ENCODE peak calls at places on chromosomes 7 and 10, in ten cellular contexts. One of them, this sample, is unnamed.
A peak's percentile ranks its signal among the peaks of the same experiment; 100 is the strongest.

GRCh38 chr10:95273393-95274312 is 17.1 kb downstream of the PDLIM1 start:
- DNase-seq in HCT116: no peak
- DNase-seq in mammary epithelial cell: peak; percentile 87
- DNase-seq in upper lobe of right lung: no peak
- DNase-seq in uterus: peak; percentile 84
- DNase-seq in epithelial cell of proximal tubule: peak; percentile 52
- DNase-seq in AG10803: peak; percentile 95
- DNase-seq in lung: no peak
- DNase-seq in cardiac fibroblast: peak; percentile 89
- DNase-seq in OCI-LY7: no peak
- DNase-seq in this sample: peak; percentile 84

GRCh38 chr10:104300002-104300735 is 31.2 kb downstream of the GSTO2 start:
- DNase-seq in cardiac fibroblast: peak; percentile 99
- DNase-seq in upper lobe of right lung: no peak
- DNase-seq in uterus: peak; percentile 78
- DNase-seq in HCT116: no peak
- DNase-seq in AG10803: peak; percentile 95
- DNase-seq in epithelial cell of proximal tubule: no peak
- DNase-seq in OCI-LY7: no peak
- DNase-seq in mammary epithelial cell: peak; percentile 74
- DNase-seq in lung: no peak
- DNase-seq in this sample: peak; percentile 97

GRCh38 chr7:103751476-103751875 is 238.0 kb downstream of the RELN start:
- DNase-seq in HCT116: no peak
- DNase-seq in upper lobe of right lung: no peak
- DNase-seq in lung: no peak
- DNase-seq in epithelial cell of proximal tubule: no peak
- DNase-seq in AG10803: no peak
- DNase-seq in uterus: no peak
- DNase-seq in mammary epithelial cell: peak; percentile 2
- DNase-seq in OCI-LY7: no peak
- DNase-seq in cardiac fibroblast: no peak
- DNase-seq in this sample: no peak

GRCh38 chr7:149043936-149044335 is 15.6 kb upstream of the PDIA4 start:
- DNase-seq in lung: no peak
- DNase-seq in uterus: no peak
- DNase-seq in mammary epithelial cell: no peak
- DNase-seq in AG10803: no peak
- DNase-seq in OCI-LY7: no peak
- DNase-seq in cardiac fibroblast: no peak
- DNase-seq in upper lobe of right lung: no peak
- DNase-seq in epithelial cell of proximal tubule: no peak
- DNase-seq in HCT116: no peak
- DNase-seq in this sample: no peak

GRCh38 chr7:99469381-99470065 is 3.2 kb upstream of the ZNF789 start:
- DNase-seq in OCI-LY7: no peak
- DNase-seq in cardiac fibroblast: no peak
- DNase-seq in AG10803: no peak
- DNase-seq in HCT116: no peak
- DNase-seq in epithelial cell of proximal tubule: no peak
- DNase-seq in uterus: no peak
- DNase-seq in upper lobe of right lung: no peak
- DNase-seq in mammary epithelial cell: no peak
- DNase-seq in lung: no peak
- DNase-seq in this sample: peak; percentile 42

GRCh38 chr7:39313958-39314357 is 252.2 kb upstream of the YAE1 start:
- DNase-seq in cardiac fibroblast: no peak
- DNase-seq in upper lobe of right lung: no peak
- DNase-seq in OCI-LY7: no peak
- DNase-seq in uterus: no peak
- DNase-seq in lung: no peak
- DNase-seq in epithelial cell of proximal tubule: peak; percentile 9
- DNase-seq in HCT116: no peak
- DNase-seq in AG10803: no peak
- DNase-seq in mammary epithelial cell: no peak
- DNase-seq in this sample: no peak

GRCh38 chr7:44292876-44293560 is 32.4 kb downstream of the CAMK2B start:
- DNase-seq in HCT116: no peak
- DNase-seq in AG10803: no peak
- DNase-seq in cardiac fibroblast: no peak
- DNase-seq in uterus: no peak
- DNase-seq in epithelial cell of proximal tubule: no peak
- DNase-seq in mammary epithelial cell: no peak
- DNase-seq in OCI-LY7: no peak
- DNase-seq in lung: peak; percentile 21
- DNase-seq in upper lobe of right lung: peak; percentile 44
- DNase-seq in this sample: no peak

GRCh38 chr7:130095812-130096211 is 25.5 kb downstream of the KLHDC10 start:
- DNase-seq in epithelial cell of proximal tubule: no peak
- DNase-seq in AG10803: peak; percentile 85
- DNase-seq in OCI-LY7: no peak
- DNase-seq in mammary epithelial cell: no peak
- DNase-seq in HCT116: no peak
- DNase-seq in uterus: no peak
- DNase-seq in upper lobe of right lung: no peak
- DNase-seq in lung: no peak
- DNase-seq in cardiac fibroblast: no peak
- DNase-seq in this sample: peak; percentile 72

GRCh38 chr7:151990567-151990966 is 34.3 kb downstream of the GALNTL5 start:
- DNase-seq in upper lobe of right lung: no peak
- DNase-seq in AG10803: no peak
- DNase-seq in HCT116: no peak
- DNase-seq in cardiac fibroblast: peak; percentile 15
- DNase-seq in epithelial cell of proximal tubule: no peak
- DNase-seq in uterus: no peak
- DNase-seq in mammary epithelial cell: no peak
- DNase-seq in lung: no peak
- DNase-seq in OCI-LY7: no peak
- DNase-seq in this sample: no peak

GRCh38 chr7:95996174-95996573 is 223.8 kb downstream of the DYNC1I1 start:
- DNase-seq in epithelial cell of proximal tubule: no peak
- DNase-seq in cardiac fibroblast: no peak
- DNase-seq in OCI-LY7: no peak
- DNase-seq in upper lobe of right lung: no peak
- DNase-seq in mammary epithelial cell: no peak
- DNase-seq in AG10803: no peak
- DNase-seq in uterus: no peak
- DNase-seq in HCT116: no peak
- DNase-seq in lung: no peak
- DNase-seq in this sample: no peak

GRCh38 chr7:74183142-74183541 is 9.0 kb downstream of the EIF4H start:
- DNase-seq in cardiac fibroblast: no peak
- DNase-seq in OCI-LY7: no peak
- DNase-seq in uterus: no peak
- DNase-seq in lung: no peak
- DNase-seq in HCT116: no peak
- DNase-seq in epithelial cell of proximal tubule: no peak
- DNase-seq in AG10803: no peak
- DNase-seq in mammary epithelial cell: no peak
- DNase-seq in upper lobe of right lung: no peak
- DNase-seq in this sample: no peak

GRCh38 chr10:73501651-73502050 is 5.8 kb upstream of the PPP3CB start:
- DNase-seq in cardiac fibroblast: no peak
- DNase-seq in upper lobe of right lung: no peak
- DNase-seq in uterus: no peak
- DNase-seq in epithelial cell of proximal tubule: no peak
- DNase-seq in lung: no peak
- DNase-seq in OCI-LY7: peak; percentile 11
- DNase-seq in mammary epithelial cell: no peak
- DNase-seq in AG10803: no peak
- DNase-seq in HCT116: no peak
- DNase-seq in this sample: no peak
- TF ChIP-seq CTCF in cardiac fibroblast: no peak
- TF ChIP-seq CTCF in upper lobe of right lung: no peak
- TF ChIP-seq CTCF in uterus: no peak
- TF ChIP-seq CTCF in epithelial cell of proximal tubule: no peak
- TF ChIP-seq CTCF in lung: no peak
- TF ChIP-seq CTCF in OCI-LY7: no peak
- TF ChIP-seq CTCF in mammary epithelial cell: no peak
- TF ChIP-seq CTCF in AG10803: no peak
- TF ChIP-seq CTCF in HCT116: no peak
- TF ChIP-seq CTCF in this sample: no peak

GRCh38 chr10:99234739-99235468 is 748 bp downstream of the HPSE2 start:
- DNase-seq in upper lobe of right lung: no peak
- DNase-seq in AG10803: peak; percentile 32
- DNase-seq in lung: no peak
- DNase-seq in cardiac fibroblast: peak; percentile 10
- DNase-seq in OCI-LY7: no peak
- DNase-seq in epithelial cell of proximal tubule: no peak
- DNase-seq in HCT116: no peak
- DNase-seq in mammary epithelial cell: no peak
- DNase-seq in uterus: no peak
- DNase-seq in this sample: peak; percentile 12

GRCh38 chr10:99232357-99232999 is 3.2 kb downstream of the HPSE2 start:
- DNase-seq in upper lobe of right lung: no peak
- DNase-seq in AG10803: no peak
- DNase-seq in OCI-LY7: no peak
- DNase-seq in uterus: no peak
- DNase-seq in lung: no peak
- DNase-seq in cardiac fibroblast: no peak
- DNase-seq in epithelial cell of proximal tubule: no peak
- DNase-seq in HCT116: no peak
- DNase-seq in mammary epithelial cell: no peak
- DNase-seq in this sample: peak; percentile 12

GRCh38 chr10:99233000-99233679 is 2.5 kb downstream of the HPSE2 start:
- DNase-seq in AG10803: no peak
- DNase-seq in HCT116: no peak
- DNase-seq in mammary epithelial cell: no peak
- DNase-seq in lung: no peak
- DNase-seq in uterus: no peak
- DNase-seq in OCI-LY7: no peak
- DNase-seq in cardiac fibroblast: no peak
- DNase-seq in upper lobe of right lung: no peak
- DNase-seq in epithelial cell of proximal tubule: no peak
- DNase-seq in this sample: peak; percentile 12

GRCh38 chr10:99234067-99234738 is 1.4 kb downstream of the HPSE2 start:
- DNase-seq in OCI-LY7: peak; percentile 61
- DNase-seq in cardiac fibroblast: peak; percentile 52
- DNase-seq in lung: peak; percentile 64
- DNase-seq in AG10803: peak; percentile 53
- DNase-seq in uterus: no peak
- DNase-seq in mammary epithelial cell: peak; percentile 18
- DNase-seq in epithelial cell of proximal tubule: no peak
- DNase-seq in HCT116: no peak
- DNase-seq in upper lobe of right lung: peak; percentile 88
- DNase-seq in this sample: peak; percentile 84

DNA sequence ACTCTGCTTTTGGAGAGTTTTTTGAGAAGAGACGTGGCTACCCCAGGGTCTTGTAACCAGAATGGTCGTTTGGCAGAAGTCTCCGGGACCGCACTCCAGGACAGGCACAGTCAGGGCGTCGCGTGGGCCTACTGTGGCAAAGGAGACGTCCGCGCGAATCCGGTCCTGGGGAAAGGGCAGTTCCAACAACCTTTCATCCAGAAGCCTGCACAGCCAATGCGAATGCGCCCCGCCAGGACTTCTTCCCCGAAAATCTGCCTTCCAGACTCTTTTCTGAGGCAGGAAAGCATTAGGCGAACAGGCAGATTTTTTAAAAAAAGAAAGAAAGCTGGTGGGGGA is 2.0 kb downstream of the HPSE2 start:
- DNase-seq in AG10803: no peak
- DNase-seq in cardiac fibroblast: peak; percentile 1
- DNase-seq in OCI-LY7: no peak
- DNase-seq in upper lobe of right lung: peak; percentile 70
- DNase-seq in epithelial cell of proximal tubule: no peak
- DNase-seq in lung: no peak
- DNase-seq in uterus: no peak
- DNase-seq in HCT116: no peak
- DNase-seq in mammary epithelial cell: no peak
- DNase-seq in this sample: no peak
- H3K4me3 ChIP-seq in AG10803: peak overlapping the region; percentile 61
- H3K4me3 ChIP-seq in cardiac fibroblast: peak overlapping the region; percentile 47
- H3K4me3 ChIP-seq in OCI-LY7: no peak overlapping the region
- H3K4me3 ChIP-seq in upper lobe of right lung: peak overlapping the region; percentile 51
- H3K4me3 ChIP-seq in epithelial cell of proximal tubule: peak overlapping the region; percentile 37
- H3K4me3 ChIP-seq in lung: no peak overlapping the region
- H3K4me3 ChIP-seq in uterus: peak overlapping the region; percentile 40
- H3K4me3 ChIP-seq in HCT116: no peak overlapping the region
- H3K4me3 ChIP-seq in mammary epithelial cell: peak overlapping the region; percentile 36
- H3K4me3 ChIP-seq in this sample: peak overlapping the region; percentile 66

DNA sequence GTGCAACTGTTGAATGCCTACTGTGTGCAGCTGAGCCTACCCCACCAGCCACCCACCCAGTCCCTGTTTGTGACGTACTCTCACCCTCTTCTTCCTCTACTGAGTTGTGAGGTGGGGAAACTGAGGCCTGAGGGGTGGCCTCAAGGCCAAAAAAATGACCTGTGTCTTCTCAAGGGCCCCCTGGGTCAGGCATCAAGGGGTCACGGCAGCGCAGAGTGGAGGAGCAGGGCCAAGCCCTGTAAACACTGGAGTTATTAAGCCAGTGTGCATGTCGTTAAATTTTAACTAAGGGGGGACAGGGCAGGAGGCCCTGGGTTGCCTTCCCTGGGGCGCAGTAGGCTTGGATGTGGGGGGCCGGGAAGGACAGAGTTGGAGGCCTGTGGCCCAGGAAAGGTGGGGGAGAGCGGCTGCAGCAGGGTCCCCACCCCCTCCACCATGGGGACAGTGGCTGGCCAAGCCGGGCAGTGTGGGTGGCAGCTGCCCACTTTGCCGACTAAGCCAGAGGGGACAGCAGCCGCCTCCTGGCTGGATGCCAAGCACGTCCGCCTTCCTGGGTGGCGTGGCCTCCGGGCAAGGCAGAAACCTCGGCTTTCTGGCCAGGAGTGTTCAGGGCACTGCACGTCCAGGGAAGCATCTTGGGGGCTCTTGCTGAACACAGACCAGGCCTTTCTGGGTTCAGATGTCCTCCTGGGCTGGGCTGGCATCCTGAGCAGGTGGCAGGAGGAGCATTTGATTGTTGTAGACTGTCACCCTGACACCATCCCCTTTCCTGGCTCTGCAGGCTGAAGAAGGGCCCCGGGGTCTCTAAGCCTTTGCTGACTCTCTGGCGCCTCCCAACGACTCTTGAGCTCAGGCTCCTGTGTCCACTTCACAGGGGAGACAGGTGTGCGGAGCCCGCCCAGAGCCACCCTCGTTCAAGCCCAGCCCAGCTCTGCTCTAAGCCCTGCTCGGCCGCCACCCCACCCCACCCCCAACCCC is 1.9 kb downstream of the SLC29A4 start:
- DNase-seq in upper lobe of right lung: peak; percentile 77
- DNase-seq in lung: peak; percentile 33
- DNase-seq in epithelial cell of proximal tubule: no peak
- DNase-seq in OCI-LY7: peak; percentile 72
- DNase-seq in mammary epithelial cell: no peak
- DNase-seq in AG10803: no peak
- DNase-seq in HCT116: peak; percentile 54
- DNase-seq in cardiac fibroblast: peak; percentile 23
- DNase-seq in uterus: no peak
- DNase-seq in this sample: no peak
- TF ChIP-seq CTCF in upper lobe of right lung: peak; percentile 6
- TF ChIP-seq CTCF in lung: no peak
- TF ChIP-seq CTCF in epithelial cell of proximal tubule: peak; percentile 44
- TF ChIP-seq CTCF in OCI-LY7: peak; percentile 70
- TF ChIP-seq CTCF in mammary epithelial cell: no peak
- TF ChIP-seq CTCF in AG10803: peak; percentile 8
- TF ChIP-seq CTCF in HCT116: peak; percentile 58
- TF ChIP-seq CTCF in cardiac fibroblast: peak; percentile 30
- TF ChIP-seq CTCF in uterus: no peak
- TF ChIP-seq CTCF in this sample: peak; percentile 3

GRCh38 chr10:27884185-27884630 is 114.7 kb downstream of the ODAD2 start:
- DNase-seq in epithelial cell of proximal tubule: no peak
- DNase-seq in upper lobe of right lung: no peak
- DNase-seq in uterus: no peak
- DNase-seq in lung: no peak
- DNase-seq in HCT116: no peak
- DNase-seq in cardiac fibroblast: no peak
- DNase-seq in mammary epithelial cell: no peak
- DNase-seq in OCI-LY7: no peak
- DNase-seq in AG10803: no peak
- DNase-seq in this sample: no peak
- H3K4me3 ChIP-seq in epithelial cell of proximal tubule: no peak overlapping the region
- H3K4me3 ChIP-seq in upper lobe of right lung: no peak overlapping the region
- H3K4me3 ChIP-seq in uterus: no peak overlapping the region
- H3K4me3 ChIP-seq in lung: no peak overlapping the region
- H3K4me3 ChIP-seq in HCT116: no peak overlapping the region
- H3K4me3 ChIP-seq in cardiac fibroblast: no peak overlapping the region
- H3K4me3 ChIP-seq in mammary epithelial cell: no peak overlapping the region
- H3K4me3 ChIP-seq in OCI-LY7: no peak overlapping the region
- H3K4me3 ChIP-seq in AG10803: no peak overlapping the region
- H3K4me3 ChIP-seq in this sample: no peak overlapping the region

This sample was measured in foreskin fibroblast.